ENCODE peak calls at places on chromosomes 2 and 18, in six cellular contexts. U is fibroblast of lung, N is transverse colon, Z is left ventricle myocardium inferior, A is upper lobe of left lung, V is ovary. H is an unnamed sample.

GRCh38 chr18:45734505-45734904 is 10.5 kb downstream of the SLC14A1 start:
- DNase-seq in V (no peak), U (no peak), Z (no peak), N (no peak), A (no peak), H (no peak)

GRCh38 chr2:98175811-98176210 is 88.8 kb downstream of the VWA3B start:
- DNase-seq in U (no peak), V (no peak), N (peak; percentile 63), Z (no peak), A (no peak), H (no peak)

GRCh38 chr2:185006481-185006880 is 408.2 kb downstream of the ZNF804A start:
- DNase-seq in U (no peak), A (no peak), N (no peak), V (no peak), Z (no peak), H (no peak)

GRCh38 chr2:151258121-151258520 is 3.5 kb downstream of the RBM43 start:
- DNase-seq in N (no peak), U (peak; percentile 90), A (no peak), Z (no peak), V (no peak), H (no peak)

GRCh38 chr18:35851286-35851967 is 121.1 kb upstream of the RMP24 start:
- DNase-seq in N (no peak), Z (no peak), A (no peak), U (no peak), V (no peak), H (no peak)

GRCh38 chr2:137357641-137358040 is 592.3 kb downstream of the THSD7B start:
- DNase-seq in U (no peak), V (no peak), A (no peak), N (no peak), Z (no peak), H (no peak)

GRCh38 chr18:21741511-21742322 is 1.1 kb downstream of the MIB1 start:
- DNase-seq in N (peak; percentile 40), A (no peak), V (peak; percentile 67), U (peak; percentile 13), Z (peak; percentile 37), H (peak; percentile 82)

GRCh38 chr2:1992280-1992679 is 248.0 kb upstream of the PXDN start:
- DNase-seq in V (no peak), A (no peak), Z (no peak), U (no peak), N (no peak), H (no peak)

GRCh38 chr2:26710743-26711456 is 18.4 kb downstream of the KCNK3 start:
- DNase-seq in V (no peak), A (no peak), N (no peak), U (no peak), Z (peak; percentile 61), H (peak; percentile 50)

GRCh38 chr2:100239513-100240210 is 82.6 kb downstream of the LONRF2 start:
- DNase-seq in N (no peak), V (no peak), U (no peak), A (no peak), Z (no peak), H (no peak)

GRCh38 chr2:8148260-8148880 is 533.5 kb upstream of the ID2 start:
- DNase-seq in Z (no peak), V (no peak), N (peak; percentile 34), U (peak; percentile 96), A (no peak), H (no peak)

GRCh38 chr18:62457830-62458229 is 65.0 kb upstream of the ZCCHC2 start:
- DNase-seq in A (no peak), Z (no peak), N (no peak), V (no peak), U (no peak), H (no peak)

GRCh38 chr2:113711857-113712256 is 44.6 kb downstream of the SLC35F5 start:
- DNase-seq in N (no peak), A (no peak), U (no peak), Z (no peak), V (no peak), H (no peak)

GRCh38 chr2:101781730-101782426 is 84.4 kb downstream of the MAP4K4 start:
- DNase-seq in A (no peak), U (no peak), N (no peak), Z (no peak), V (no peak), H (no peak)

GRCh38 chr2:144518744-144519596 is 949 bp downstream of the ZEB2 start:
- DNase-seq in A (no peak), N (no peak), Z (no peak), U (no peak), V (no peak), H (no peak)

GRCh38 chr2:188970201-188970600 is 4.0 kb upstream of the COL3A1 start:
- DNase-seq in A (no peak), N (no peak), V (no peak), U (peak; percentile 74), Z (no peak), H (no peak)

GRCh38 chr2:36438454-36438977 is 82.9 kb downstream of the CRIM1 start:
- DNase-seq in V (no peak), A (no peak), N (no peak), Z (no peak), U (peak; percentile 99), H (no peak)

GRCh38 chr2:212646698-212647097 is 108.1 kb upstream of the ERBB4 start:
- DNase-seq in Z (no peak), A (no peak), U (peak; percentile 89), N (no peak), V (no peak), H (no peak)

GRCh38 chr2:202201220-202202160 is 36.9 kb downstream of the SUMO1 start:
- DNase-seq in N (no peak), V (no peak), U (no peak), A (no peak), Z (no peak), H (no peak)

GRCh38 chr2:40034801-40035200 is 255.7 kb upstream of the THUMPD2 start:
- DNase-seq in V (no peak), U (peak; percentile 13), Z (no peak), A (no peak), N (no peak), H (no peak)

GRCh38 chr18:48017625-48018024 is 87.2 kb upstream of the SMAD2 start:
- DNase-seq in V (no peak), A (no peak), U (no peak), Z (no peak), N (no peak), H (no peak)

GRCh38 chr2:157444643-157445040 is 753 bp upstream of the CYTIP start:
- DNase-seq in A (no peak), Z (no peak), U (no peak), V (no peak), N (no peak), H (no peak)

GRCh38 chr2:160741271-160741670 is 247.7 kb upstream of the RBMS1 start:
- DNase-seq in U (no peak), V (no peak), Z (no peak), A (no peak), N (no peak), H (no peak)

GRCh38 chr18:73594749-73595148 is 552.9 kb downstream of the FBXO15 start:
- DNase-seq in Z (peak; percentile 19), V (no peak), U (peak; percentile 50), N (no peak), A (no peak), H (no peak)
- H3K9me3 ChIP-seq in Z (no peaks in the 10 kb centered on the region), V (no peaks in the 10 kb centered on the region), U (no peaks in the 10 kb centered on the region), N (no peaks in the 10 kb centered on the region), A (no peaks in the 10 kb centered on the region), H (no peaks in the 10 kb centered on the region)

GRCh38 chr18:23540867-23541266 is 37.6 kb downstream of the RMC1 start:
- DNase-seq in U (peak; percentile 76), V (no peak), A (no peak), Z (no peak), N (no peak), H (no peak)
- TF ChIP-seq CTCF in U (no peak), V (no peak), A (no peak), Z (no peak), N (no peak), H (no peak)

GRCh38 chr2:230068658-230069080 is at the start of gene SLC16A14:
- DNase-seq in V (no peak), A (no peak), Z (no peak), N (peak; percentile 49), U (peak; percentile 67), H (no peak)
- H3K27ac ChIP-seq in V (peak within 1 kb of the TSS; percentile 92), A (peak within 1 kb of the TSS; percentile 72), Z (peak within 1 kb of the TSS; percentile 79), N (peak within 1 kb of the TSS; percentile 57), U (no peak within 1 kb of the TSS), H (peak within 1 kb of the TSS; percentile 23)

DNA sequence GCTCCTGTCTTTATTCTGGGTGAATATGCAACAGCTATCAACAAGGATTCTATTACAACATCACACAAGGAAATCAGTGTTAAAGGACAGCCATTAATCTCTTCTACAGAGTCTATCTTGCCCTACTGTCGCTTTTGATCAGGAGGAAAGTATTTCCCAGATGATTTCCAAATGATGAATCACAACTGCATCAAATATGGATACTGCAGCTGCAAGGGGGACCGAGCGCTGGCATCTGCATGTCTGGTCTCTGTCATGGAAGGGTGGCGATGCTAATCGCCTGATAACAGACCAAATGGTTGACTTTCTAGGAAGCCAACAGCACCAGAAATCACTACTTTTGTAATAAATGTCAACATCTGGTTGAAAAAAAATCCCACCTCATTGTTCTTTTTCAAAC is 21.2 kb upstream of the OR6B3 start:
- DNase-seq in N (no peak), U (no peak), A (no peak), V (no peak), Z (no peak), H (no peak)
- H3K9me3 ChIP-seq in N (peaks cover 8% of the 10 kb centered on the region), U (no peaks in the 10 kb centered on the region), A (peaks cover 9% of the 10 kb centered on the region), V (no peaks in the 10 kb centered on the region), Z (peaks cover 34% of the 10 kb centered on the region), H (peaks cover 9% of the 10 kb centered on the region)

DNA sequence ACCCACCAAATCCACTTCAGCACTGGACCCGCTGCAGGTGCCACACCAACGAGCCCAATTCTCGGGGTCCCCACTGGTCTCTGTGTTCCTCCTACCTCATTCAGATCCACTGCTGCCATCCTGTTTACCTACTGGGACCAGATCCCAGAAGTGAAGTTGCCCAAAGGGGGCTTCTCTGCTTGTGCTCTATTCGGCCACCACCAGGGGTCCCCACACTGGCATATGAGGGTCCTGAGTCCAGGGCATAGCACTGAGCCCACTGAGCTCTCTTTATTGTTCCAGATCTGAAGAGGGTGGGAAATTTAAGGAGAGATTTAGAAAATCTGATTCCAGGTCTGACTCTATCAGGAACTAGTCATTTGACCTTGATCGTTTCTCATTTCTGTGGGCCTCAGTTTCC is 2.4 kb downstream of the GPR45 start:
- DNase-seq in N (no peak), U (no peak), V (no peak), Z (no peak), A (no peak), H (no peak)
- TF ChIP-seq CTCF in N (no peak), U (no peak), V (no peak), Z (no peak), A (no peak), H (no peak)

DNA sequence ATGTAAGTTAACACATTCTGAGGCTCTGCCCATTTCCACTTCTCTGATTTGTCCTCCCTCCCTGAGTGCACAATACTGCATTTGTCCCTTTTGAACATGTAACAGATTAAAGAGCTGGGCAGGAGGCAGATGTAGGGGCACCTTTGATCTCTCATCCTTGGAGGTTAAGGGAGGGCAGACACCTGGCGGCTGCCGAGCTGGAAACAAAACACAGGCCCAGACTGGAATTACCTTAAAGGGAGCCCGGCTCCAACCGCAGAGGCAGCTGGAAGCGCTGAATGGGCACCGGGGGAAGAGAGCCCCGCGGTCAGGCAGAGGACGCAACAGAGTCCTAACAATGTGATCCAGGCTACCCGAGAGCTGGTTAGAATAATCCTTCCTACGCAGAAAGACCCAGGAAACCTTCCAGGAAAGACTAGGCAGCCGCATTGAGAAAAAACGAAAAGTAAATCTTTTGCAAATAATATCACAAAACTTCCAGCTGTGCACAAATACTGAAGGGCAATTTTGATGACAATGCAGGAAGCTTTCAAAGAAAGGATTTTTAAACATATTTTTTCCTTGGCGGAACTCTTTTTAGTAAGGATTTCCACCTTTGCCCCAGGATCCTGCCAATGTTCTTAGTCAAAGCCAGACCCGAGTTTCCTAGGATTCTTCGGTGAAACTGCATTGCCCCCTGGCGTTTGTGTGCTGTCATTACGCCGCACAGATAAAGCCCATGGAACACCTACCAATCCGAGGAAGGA is 216.0 kb downstream of the TGIF1 start:
- DNase-seq in A (no peak), V (peak; percentile 87), U (peak; percentile 81), N (peak; percentile 88), Z (peak; percentile 75), H (peak; percentile 86)
- H3K27ac ChIP-seq in A (peak overlapping the region; percentile 69), V (peak overlapping the region; percentile 75), U (peak overlapping the region; percentile 32), N (peak overlapping the region; percentile 84), Z (peak overlapping the region; percentile 65), H (peak overlapping the region; percentile 77)